ENCODE peak calls at places on chromosomes 11 and 22, in eight cellular contexts. One of them, this sample, is unnamed. For H3K4me1, the result is how much of the 10 kb centered on the place peaks cover.

GRCh38 chr11:105297463-105297862 is 157.9 kb upstream of the CARD18 start:
- DNase-seq in endothelial cell of umbilical vein: peak
- DNase-seq in A549: no peak
- DNase-seq in endodermal cell: no peak
- DNase-seq in tibial nerve: no peak
- DNase-seq in IMR-90: peak
- DNase-seq in pancreas: no peak
- DNase-seq in left ventricle myocardium inferior: no peak
- DNase-seq in this sample: peak

GRCh38 chr11:39992550-39992949 is 1466.9 kb downstream of the LRRC4C start:
- DNase-seq in endothelial cell of umbilical vein: no peak
- DNase-seq in pancreas: no peak
- DNase-seq in IMR-90: no peak
- DNase-seq in A549: no peak
- DNase-seq in endodermal cell: no peak
- DNase-seq in tibial nerve: no peak
- DNase-seq in left ventricle myocardium inferior: no peak
- DNase-seq in this sample: no peak

GRCh38 chr22:20981787-20982562 is at the start of gene LZTR1:
- DNase-seq in A549: peak
- DNase-seq in tibial nerve: peak
- DNase-seq in left ventricle myocardium inferior: peak
- DNase-seq in IMR-90: peak
- DNase-seq in pancreas: peak
- DNase-seq in endothelial cell of umbilical vein: peak
- DNase-seq in endodermal cell: peak
- DNase-seq in this sample: peak

GRCh38 chr11:110311783-110312578 is 15.6 kb upstream of the RDX start:
- DNase-seq in pancreas: no peak
- DNase-seq in left ventricle myocardium inferior: no peak
- DNase-seq in tibial nerve: no peak
- DNase-seq in endodermal cell: no peak
- DNase-seq in endothelial cell of umbilical vein: peak
- DNase-seq in A549: peak
- DNase-seq in IMR-90: peak
- DNase-seq in this sample: peak

GRCh38 chr11:8732276-8732675 is 49.7 kb downstream of the RPL27A start:
- DNase-seq in pancreas: no peak
- DNase-seq in tibial nerve: no peak
- DNase-seq in endothelial cell of umbilical vein: peak
- DNase-seq in IMR-90: no peak
- DNase-seq in endodermal cell: no peak
- DNase-seq in A549: no peak
- DNase-seq in left ventricle myocardium inferior: no peak
- DNase-seq in this sample: peak

GRCh38 chr11:79076526-79077115 is 364.2 kb downstream of the TENM4 start:
- DNase-seq in IMR-90: no peak
- DNase-seq in endothelial cell of umbilical vein: peak
- DNase-seq in tibial nerve: peak
- DNase-seq in endodermal cell: peak
- DNase-seq in pancreas: no peak
- DNase-seq in left ventricle myocardium inferior: peak
- DNase-seq in A549: peak
- DNase-seq in this sample: peak

GRCh38 chr11:3104961-3105790 is 48.0 kb upstream of the CARS1 start:
- DNase-seq in left ventricle myocardium inferior: no peak
- DNase-seq in A549: no peak
- DNase-seq in tibial nerve: no peak
- DNase-seq in endodermal cell: peak
- DNase-seq in endothelial cell of umbilical vein: no peak
- DNase-seq in IMR-90: no peak
- DNase-seq in pancreas: peak
- DNase-seq in this sample: no peak

GRCh38 chr11:48006301-48006992 is 26.1 kb downstream of the PTPRJ start:
- DNase-seq in pancreas: no peak
- DNase-seq in tibial nerve: no peak
- DNase-seq in left ventricle myocardium inferior: no peak
- DNase-seq in endothelial cell of umbilical vein: peak
- DNase-seq in IMR-90: peak
- DNase-seq in endodermal cell: no peak
- DNase-seq in A549: no peak
- DNase-seq in this sample: peak

GRCh38 chr22:45442120-45442519 is 28.6 kb downstream of the RIBC2 start:
- DNase-seq in pancreas: no peak
- DNase-seq in endothelial cell of umbilical vein: no peak
- DNase-seq in A549: no peak
- DNase-seq in tibial nerve: no peak
- DNase-seq in IMR-90: peak
- DNase-seq in endodermal cell: no peak
- DNase-seq in left ventricle myocardium inferior: no peak
- DNase-seq in this sample: no peak

GRCh38 chr11:7056828-7057513 is 31.8 kb upstream of the RBMXL2 start:
- DNase-seq in tibial nerve: no peak
- DNase-seq in left ventricle myocardium inferior: no peak
- DNase-seq in A549: no peak
- DNase-seq in endodermal cell: no peak
- DNase-seq in endothelial cell of umbilical vein: peak
- DNase-seq in IMR-90: peak
- DNase-seq in pancreas: no peak
- DNase-seq in this sample: no peak

GRCh38 chr11:65212226-65212801 is 30.6 kb downstream of the CAPN1 start:
- DNase-seq in tibial nerve: no peak
- DNase-seq in endothelial cell of umbilical vein: no peak
- DNase-seq in left ventricle myocardium inferior: no peak
- DNase-seq in endodermal cell: peak
- DNase-seq in A549: no peak
- DNase-seq in pancreas: no peak
- DNase-seq in IMR-90: no peak
- DNase-seq in this sample: no peak

GRCh38 chr11:86251285-86251830 is 6.8 kb downstream of the EED start:
- DNase-seq in endothelial cell of umbilical vein: no peak
- DNase-seq in IMR-90: no peak
- DNase-seq in A549: no peak
- DNase-seq in left ventricle myocardium inferior: no peak
- DNase-seq in endodermal cell: no peak
- DNase-seq in tibial nerve: no peak
- DNase-seq in pancreas: no peak
- DNase-seq in this sample: no peak

GRCh38 chr11:86248609-86249008 is 4.1 kb downstream of the EED start:
- DNase-seq in IMR-90: no peak
- DNase-seq in tibial nerve: no peak
- DNase-seq in endodermal cell: peak
- DNase-seq in endothelial cell of umbilical vein: no peak
- DNase-seq in left ventricle myocardium inferior: no peak
- DNase-seq in A549: no peak
- DNase-seq in pancreas: no peak
- DNase-seq in this sample: no peak

GRCh38 chr11:86247608-86248007 is 3.1 kb downstream of the EED start:
- DNase-seq in pancreas: no peak
- DNase-seq in IMR-90: no peak
- DNase-seq in left ventricle myocardium inferior: no peak
- DNase-seq in A549: no peak
- DNase-seq in endothelial cell of umbilical vein: no peak
- DNase-seq in endodermal cell: no peak
- DNase-seq in tibial nerve: no peak
- DNase-seq in this sample: no peak

GRCh38 chr11:86246293-86246675 is 1.7 kb downstream of the EED start:
- DNase-seq in endothelial cell of umbilical vein: no peak
- DNase-seq in left ventricle myocardium inferior: no peak
- DNase-seq in tibial nerve: no peak
- DNase-seq in endodermal cell: no peak
- DNase-seq in pancreas: no peak
- DNase-seq in IMR-90: no peak
- DNase-seq in A549: no peak
- DNase-seq in this sample: no peak

GRCh38 chr11:86249307-86250098 is 5.0 kb downstream of the EED start:
- DNase-seq in pancreas: no peak
- DNase-seq in endothelial cell of umbilical vein: peak
- DNase-seq in left ventricle myocardium inferior: no peak
- DNase-seq in endodermal cell: no peak
- DNase-seq in IMR-90: no peak
- DNase-seq in tibial nerve: no peak
- DNase-seq in A549: no peak
- DNase-seq in this sample: no peak
- H3K4me1 ChIP-seq in pancreas: under half
- H3K4me1 ChIP-seq in endothelial cell of umbilical vein: under half
- H3K4me1 ChIP-seq in left ventricle myocardium inferior: half or more
- H3K4me1 ChIP-seq in endodermal cell: under half
- H3K4me1 ChIP-seq in IMR-90: under half
- H3K4me1 ChIP-seq in tibial nerve: under half
- H3K4me1 ChIP-seq in A549: under half
- H3K4me1 ChIP-seq in this sample: under half

DNA sequence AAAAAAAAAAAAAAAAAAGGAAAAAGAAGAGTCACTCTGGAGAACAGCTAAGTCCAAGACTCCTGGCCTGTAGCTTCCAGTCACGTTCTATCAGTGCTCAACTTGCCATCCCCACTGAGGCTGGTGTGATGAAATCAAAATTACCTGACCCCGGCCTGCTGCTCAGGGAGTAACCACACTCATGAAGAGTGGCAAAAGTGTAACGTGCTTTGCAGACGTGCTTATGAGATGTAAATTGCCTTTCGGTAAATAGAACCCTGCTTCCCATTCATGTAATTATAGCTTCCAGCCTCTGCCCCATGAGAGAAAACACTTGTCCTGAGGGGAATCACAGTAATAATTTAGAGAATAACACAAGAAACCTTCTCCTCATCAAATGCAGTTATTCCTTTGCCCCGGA is 28.2 kb upstream of the CHKA start:
- DNase-seq in endodermal cell: no peak
- DNase-seq in left ventricle myocardium inferior: no peak
- DNase-seq in A549: no peak
- DNase-seq in IMR-90: no peak
- DNase-seq in tibial nerve: no peak
- DNase-seq in pancreas: no peak
- DNase-seq in endothelial cell of umbilical vein: no peak
- DNase-seq in this sample: no peak
- H3K4me1 ChIP-seq in endodermal cell: under half
- H3K4me1 ChIP-seq in left ventricle myocardium inferior: under half
- H3K4me1 ChIP-seq in A549: under half
- H3K4me1 ChIP-seq in IMR-90: under half
- H3K4me1 ChIP-seq in tibial nerve: under half
- H3K4me1 ChIP-seq in pancreas: under half
- H3K4me1 ChIP-seq in endothelial cell of umbilical vein: under half
- H3K4me1 ChIP-seq in this sample: under half

DNA sequence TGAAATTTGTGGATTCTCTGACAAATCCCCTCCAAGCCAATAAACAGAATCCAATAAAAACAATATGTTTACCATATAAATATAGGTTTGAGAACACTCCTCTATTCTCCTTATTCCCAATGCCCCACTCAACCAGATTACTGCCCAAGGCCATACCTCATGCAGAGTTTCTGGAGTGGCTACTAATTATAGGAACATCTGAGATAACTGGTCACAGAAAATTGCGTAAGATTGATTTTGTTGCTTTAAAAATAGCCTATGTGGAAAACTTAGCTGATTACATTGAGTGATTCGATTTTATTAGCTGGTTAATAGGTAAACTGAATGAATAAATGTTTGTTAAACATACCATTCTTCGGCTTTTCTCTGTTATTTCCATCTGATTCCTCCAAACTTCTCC is 48.0 kb downstream of the ME3 start:
- DNase-seq in endothelial cell of umbilical vein: no peak
- DNase-seq in left ventricle myocardium inferior: no peak
- DNase-seq in A549: no peak
- DNase-seq in endodermal cell: no peak
- DNase-seq in tibial nerve: no peak
- DNase-seq in IMR-90: no peak
- DNase-seq in pancreas: no peak
- DNase-seq in this sample: peak
- H3K4me1 ChIP-seq in endothelial cell of umbilical vein: under half
- H3K4me1 ChIP-seq in left ventricle myocardium inferior: half or more
- H3K4me1 ChIP-seq in A549: under half
- H3K4me1 ChIP-seq in endodermal cell: under half
- H3K4me1 ChIP-seq in tibial nerve: under half
- H3K4me1 ChIP-seq in IMR-90: under half
- H3K4me1 ChIP-seq in pancreas: under half
- H3K4me1 ChIP-seq in this sample: half or more

GRCh38 chr11:69301491-69302401 is 7.8 kb downstream of the MYEOV start:
- DNase-seq in A549: peak
- DNase-seq in tibial nerve: no peak
- DNase-seq in IMR-90: peak
- DNase-seq in endothelial cell of umbilical vein: peak
- DNase-seq in pancreas: peak
- DNase-seq in endodermal cell: no peak
- DNase-seq in left ventricle myocardium inferior: no peak
- DNase-seq in this sample: peak
- H3K4me1 ChIP-seq in A549: half or more
- H3K4me1 ChIP-seq in tibial nerve: under half
- H3K4me1 ChIP-seq in IMR-90: under half
- H3K4me1 ChIP-seq in endothelial cell of umbilical vein: half or more
- H3K4me1 ChIP-seq in pancreas: under half
- H3K4me1 ChIP-seq in endodermal cell: under half
- H3K4me1 ChIP-seq in left ventricle myocardium inferior: half or more
- H3K4me1 ChIP-seq in this sample: half or more

GRCh38 chr11:93741882-93742226 is 382 bp downstream of the C11orf54 start:
- DNase-seq in pancreas: no peak
- DNase-seq in endodermal cell: no peak
- DNase-seq in tibial nerve: peak
- DNase-seq in A549: peak
- DNase-seq in IMR-90: peak
- DNase-seq in left ventricle myocardium inferior: no peak
- DNase-seq in endothelial cell of umbilical vein: no peak
- DNase-seq in this sample: no peak

GRCh38 chr11:93738647-93739081 is 2.6 kb downstream of the TAF1D start:
- DNase-seq in left ventricle myocardium inferior: no peak
- DNase-seq in IMR-90: no peak
- DNase-seq in tibial nerve: no peak
- DNase-seq in endodermal cell: no peak
- DNase-seq in pancreas: no peak
- DNase-seq in endothelial cell of umbilical vein: peak
- DNase-seq in A549: no peak
- DNase-seq in this sample: no peak

GRCh38 chr11:93740802-93741093 is 547 bp downstream of the TAF1D start:
- DNase-seq in IMR-90: peak
- DNase-seq in endodermal cell: peak
- DNase-seq in tibial nerve: peak
- DNase-seq in left ventricle myocardium inferior: peak
- DNase-seq in A549: peak
- DNase-seq in pancreas: peak
- DNase-seq in endothelial cell of umbilical vein: peak
- DNase-seq in this sample: peak

GRCh38 chr11:93741094-93741881 is at the start of the genes C11orf54 and TAF1D:
- DNase-seq in A549: peak
- DNase-seq in tibial nerve: peak
- DNase-seq in left ventricle myocardium inferior: peak
- DNase-seq in IMR-90: peak
- DNase-seq in endothelial cell of umbilical vein: peak
- DNase-seq in pancreas: peak
- DNase-seq in endodermal cell: peak
- DNase-seq in this sample: peak

GRCh38 chr11:93740031-93740801 is 1.1 kb downstream of the TAF1D start:
- DNase-seq in IMR-90: peak
- DNase-seq in left ventricle myocardium inferior: no peak
- DNase-seq in endothelial cell of umbilical vein: peak
- DNase-seq in endodermal cell: peak
- DNase-seq in tibial nerve: no peak
- DNase-seq in A549: peak
- DNase-seq in pancreas: no peak
- DNase-seq in this sample: peak
- H3K4me1 ChIP-seq in IMR-90: under half
- H3K4me1 ChIP-seq in left ventricle myocardium inferior: half or more
- H3K4me1 ChIP-seq in endothelial cell of umbilical vein: under half
- H3K4me1 ChIP-seq in endodermal cell: under half
- H3K4me1 ChIP-seq in tibial nerve: under half
- H3K4me1 ChIP-seq in A549: half or more
- H3K4me1 ChIP-seq in pancreas: half or more
- H3K4me1 ChIP-seq in this sample: under half

This sample was measured in adipocyte.